ENCODE peak calls at places on chromosomes 1 and 21, in four cellular contexts. G, B, E and L are unnamed samples. For H3K4me1, the result is how much of the 10 kb centered on the place peaks cover.

GRCh38 chr1:116340506-116341240 is 32.4 kb upstream of the ATP1A1 start:
- DNase-seq in B (no peak), E (no peak), G (no peak), L (no peak)

GRCh38 chr1:245153645-245154428 is 948 bp upstream of the KIF26B start:
- DNase-seq in B (no peak), E (no peak), G (no peak), L (no peak)

GRCh38 chr1:151993734-151994496 is at the start of gene S100A10:
- DNase-seq in G (peak), B (peak), E (peak), L (peak)

GRCh38 chr1:76511226-76511625 is 356.1 kb upstream of the ST6GALNAC5 start:
- DNase-seq in B (no peak), E (no peak), G (no peak), L (no peak)

GRCh38 chr1:26785611-26786436 is 1.9 kb upstream of the PIGV start:
- DNase-seq in E (no peak), B (no peak), G (no peak), L (no peak)

GRCh38 chr1:31583995-31584868 is 7.9 kb downstream of the TINAGL1 start:
- DNase-seq in B (no peak), G (no peak), E (peak), L (peak)

GRCh38 chr1:193322218-193322617 is 135.8 kb upstream of the B3GALT2 start:
- DNase-seq in B (no peak), E (no peak), G (no peak), L (no peak)

GRCh38 chr1:86105533-86105866 is 51.1 kb downstream of the COL24A1 start:
- DNase-seq in G (no peak), B (no peak), E (no peak), L (no peak)

GRCh38 chr1:69919129-69919921 is 286.1 kb downstream of the LRRC40 start:
- DNase-seq in G (no peak), E (no peak), B (no peak), L (no peak)

GRCh38 chr1:2446394-2446793 is 29.7 kb upstream of the PLCH2 start:
- DNase-seq in B (no peak), E (no peak), G (no peak), L (no peak)

GRCh38 chr1:246110343-246111219 is 396.5 kb downstream of the SMYD3 start:
- DNase-seq in G (no peak), E (no peak), B (no peak), L (no peak)

GRCh38 chr1:66532798-66533783 is 862 bp upstream of the SGIP1 start:
- DNase-seq in E (peak), G (no peak), B (no peak), L (no peak)

GRCh38 chr1:185238447-185238846 is 78.6 kb downstream of the IVNS1ABP start:
- DNase-seq in G (no peak), B (no peak), E (no peak), L (no peak)

GRCh38 chr1:19169642-19170041 is 40.4 kb downstream of the UBR4 start:
- DNase-seq in E (no peak), B (no peak), G (no peak), L (no peak)

GRCh38 chr1:219773110-219773509 is 155.2 kb downstream of the SLC30A10 start:
- DNase-seq in E (no peak), G (no peak), B (no peak), L (no peak)

GRCh38 chr1:49298304-49298703 is 521.6 kb upstream of the BEND5 start:
- DNase-seq in G (no peak), E (no peak), B (no peak), L (peak)

GRCh38 chr1:5645929-5646328 is 346.3 kb downstream of the NPHP4 start:
- DNase-seq in G (no peak), B (no peak), E (no peak), L (no peak)

GRCh38 chr1:33094971-33095604 is 14.1 kb downstream of the AZIN2 start:
- DNase-seq in G (peak), B (peak), E (peak), L (no peak)

GRCh38 chr1:30478288-30478687 is 245.1 kb downstream of the MATN1 start:
- DNase-seq in E (no peak), B (no peak), G (no peak), L (no peak)

GRCh38 chr1:55155522-55155921 is 59.6 kb downstream of the USP24 start:
- DNase-seq in G (peak), E (peak), B (no peak), L (peak)

GRCh38 chr21:40531421-40531820 is 315.5 kb downstream of the DSCAM start:
- DNase-seq in E (no peak), B (no peak), G (no peak), L (no peak)

GRCh38 chr1:198935371-198935921 is 296.6 kb downstream of the PTPRC start:
- DNase-seq in G (peak), E (peak), B (peak), L (peak)

GRCh38 chr1:53736290-53736689 is 2.7 kb downstream of the GLIS1 start:
- DNase-seq in G (no peak), B (no peak), E (no peak), L (no peak)

GRCh38 chr1:205983925-205984725 is 19.1 kb downstream of the RAB7B start:
- DNase-seq in E (peak), B (no peak), G (peak), L (peak)

GRCh38 chr1:15523104-15523921 is 702 bp downstream of the CASP9 start:
- DNase-seq in B (no peak), G (no peak), E (no peak), L (no peak)

GRCh38 chr1:9100471-9101043 is 28.3 kb downstream of the GPR157 start:
- DNase-seq in B (no peak), E (no peak), G (no peak), L (no peak)

GRCh38 chr21:32753818-32754610 is 17.5 kb downstream of the PAXBP1 start:
- DNase-seq in G (no peak), B (no peak), E (no peak), L (no peak)

GRCh38 chr1:151486557-151486956 is 24.6 kb upstream of the CGN start:
- DNase-seq in G (no peak), B (no peak), E (no peak), L (no peak)

GRCh38 chr1:200979574-200980451 is 43.7 kb downstream of the KIF21B start:
- DNase-seq in B (peak), E (no peak), G (no peak), L (no peak)

GRCh38 chr21:35585878-35586277 is 474.4 kb downstream of the SETD4 start:
- DNase-seq in G (no peak), E (no peak), B (no peak), L (no peak)

GRCh38 chr1:201890806-201891450 is 2.2 kb downstream of the SHISA4 start:
- DNase-seq in B (no peak), E (peak), G (no peak), L (no peak)

GRCh38 chr1:42135426-42135825 is 17.8 kb upstream of the GUCA2B start:
- DNase-seq in B (no peak), E (no peak), G (no peak), L (no peak)

GRCh38 chr1:159214149-159214760 is 9.6 kb downstream of the ACKR1 start:
- DNase-seq in G (peak), B (peak), E (no peak), L (no peak)

GRCh38 chr1:102118150-102118549 is 121.4 kb upstream of the OLFM3 start:
- DNase-seq in G (no peak), B (no peak), E (no peak), L (no peak)

GRCh38 chr1:18557621-18558465 is 72.8 kb upstream of the PAX7 start:
- DNase-seq in B (no peak), E (no peak), G (no peak), L (no peak)

GRCh38 chr1:145965119-145965744 is 742 bp downstream of the POLR3GL start:
- DNase-seq in E (no peak), G (no peak), B (no peak), L (no peak)

GRCh38 chr1:145964328-145965118 is at the start of the genes ANKRD34A and POLR3GL:
- DNase-seq in E (peak), B (peak), G (peak), L (peak)

GRCh38 chr1:145961425-145962156 is 2.8 kb downstream of the ANKRD34A start:
- DNase-seq in B (peak), G (no peak), E (peak), L (peak)

GRCh38 chr1:145962157-145963102 is 1.9 kb downstream of the ANKRD34A start:
- DNase-seq in G (no peak), E (peak), B (peak), L (peak)

GRCh38 chr1:145963218-145964019 is 956 bp downstream of the ANKRD34A start:
- DNase-seq in E (no peak), B (no peak), G (no peak), L (no peak)
- H3K4me1 ChIP-seq in E (under half), B (under half), G (under half), L (under half)

GRCh38 chr1:52659851-52660596 is 27.1 kb downstream of the SHISAL2A start:
- DNase-seq in E (no peak), G (no peak), B (no peak), L (no peak)

GRCh38 chr1:52660807-52661206 is 27.8 kb downstream of the SHISAL2A start:
- DNase-seq in E (no peak), G (no peak), B (no peak), L (no peak)

GRCh38 chr1:52658795-52659194 is 25.8 kb downstream of the SHISAL2A start:
- DNase-seq in B (no peak), G (no peak), E (no peak), L (peak)

GRCh38 chr1:52659356-52659755 is 26.4 kb downstream of the SHISAL2A start:
- DNase-seq in E (no peak), B (no peak), G (no peak), L (no peak)

GRCh38 chr1:52657702-52658101 is 24.7 kb downstream of the SHISAL2A start:
- DNase-seq in E (no peak), B (no peak), G (no peak), L (no peak)
- H3K4me1 ChIP-seq in E (under half), B (under half), G (under half), L (under half)

GRCh38 chr1:226714148-226714547 is 24.9 kb downstream of the ITPKB start:
- DNase-seq in G (no peak), E (no peak), B (no peak), L (no peak)

GRCh38 chr1:226712779-226713420 is 26.2 kb downstream of the ITPKB start:
- DNase-seq in G (no peak), B (no peak), E (no peak), L (no peak)

GRCh38 chr1:226719596-226720386 is 19.3 kb downstream of the ITPKB start:
- DNase-seq in E (no peak), G (no peak), B (no peak), L (no peak)

GRCh38 chr1:226716577-226716976 is 22.5 kb downstream of the ITPKB start:
- DNase-seq in E (no peak), G (no peak), B (no peak), L (no peak)

DNA sequence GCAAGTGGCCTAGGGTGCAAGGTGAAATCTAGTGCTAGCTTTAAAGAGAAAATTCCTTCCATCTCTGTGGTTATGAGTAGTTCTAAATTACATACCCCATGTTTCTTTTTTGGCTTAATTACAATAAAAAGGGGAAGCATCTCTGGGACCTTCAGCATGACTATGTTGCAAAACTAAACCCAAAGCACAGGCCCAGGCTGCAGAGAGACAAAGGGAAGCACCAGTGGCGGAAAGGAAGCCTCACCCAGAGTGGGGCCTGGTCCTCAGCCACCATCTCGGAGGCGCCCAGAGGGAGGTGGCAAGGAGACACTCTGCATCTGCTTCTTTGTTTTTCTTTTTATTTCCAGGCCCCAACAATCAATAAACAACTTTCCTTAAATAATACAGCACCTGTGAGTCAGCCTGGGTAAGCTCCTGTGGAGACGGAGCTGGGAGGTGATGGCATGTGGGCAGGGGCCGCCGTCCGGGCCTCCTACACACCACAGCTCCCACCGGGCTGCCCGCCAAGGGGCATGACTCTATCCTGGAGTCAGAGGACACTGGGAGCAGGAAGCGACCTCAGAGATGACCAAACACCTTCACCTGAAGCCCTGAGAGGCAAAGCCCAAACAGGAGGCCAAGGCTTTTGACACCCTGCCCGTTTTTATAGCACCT is 21.7 kb downstream of the ITPKB start:
- DNase-seq in B (peak), E (no peak), G (no peak), L (no peak)
- H3K4me1 ChIP-seq in B (half or more), E (under half), G (under half), L (under half)

GRCh38 chr1:21339402-21340229 is 49.4 kb upstream of the ECE1 start:
- DNase-seq in B (no peak), E (no peak), G (no peak), L (no peak)

GRCh38 chr1:21342961-21343838 is 52.9 kb upstream of the ECE1 start:
- DNase-seq in B (peak), G (peak), E (peak), L (no peak)

GRCh38 chr1:21341022-21341421 is 50.8 kb upstream of the ECE1 start:
- DNase-seq in B (no peak), E (no peak), G (no peak), L (no peak)

GRCh38 chr1:21340230-21340564 is 49.9 kb upstream of the ECE1 start:
- DNase-seq in G (no peak), B (no peak), E (peak), L (no peak)

GRCh38 chr1:21341517-21342078 is 51.3 kb upstream of the ECE1 start:
- DNase-seq in E (no peak), G (no peak), B (no peak), L (no peak)
- H3K4me1 ChIP-seq in E (half or more), G (half or more), B (half or more), L (under half)

GRCh38 chr1:45677751-45678245 is 8.5 kb downstream of the GPBP1L1 start:
- DNase-seq in E (no peak), G (no peak), B (no peak), L (no peak)

GRCh38 chr1:45679123-45679522 is 7.2 kb downstream of the GPBP1L1 start:
- DNase-seq in E (no peak), B (no peak), G (no peak), L (peak)

GRCh38 chr1:45674478-45674877 is 11.9 kb downstream of the GPBP1L1 start:
- DNase-seq in G (no peak), E (no peak), B (no peak), L (no peak)

GRCh38 chr1:45682942-45683341 is 3.4 kb downstream of the GPBP1L1 start:
- DNase-seq in E (no peak), B (no peak), G (no peak), L (no peak)

GRCh38 chr1:45678489-45678888 is 7.8 kb downstream of the GPBP1L1 start:
- DNase-seq in B (no peak), G (no peak), E (no peak), L (no peak)
- H3K4me1 ChIP-seq in B (half or more), G (under half), E (under half), L (half or more)

GRCh38 chr1:43576521-43576920 is 45.8 kb downstream of the PTPRF start:
- DNase-seq in B (no peak), E (no peak), G (no peak), L (no peak)
- H3K4me1 ChIP-seq in B (under half), E (under half), G (under half), L (under half)

GRCh38 chr1:156483397-156483796 is 17.2 kb downstream of the MEF2D start:
- DNase-seq in B (no peak), E (no peak), G (no peak), L (peak)

GRCh38 chr1:156482276-156482675 is 18.3 kb downstream of the MEF2D start:
- DNase-seq in B (no peak), E (no peak), G (no peak), L (no peak)

GRCh38 chr1:156480411-156481192 is 20.0 kb downstream of the MEF2D start:
- DNase-seq in B (peak), G (no peak), E (no peak), L (peak)

GRCh38 chr1:156480015-156480368 is 20.6 kb downstream of the MEF2D start:
- DNase-seq in B (no peak), E (no peak), G (no peak), L (no peak)

GRCh38 chr1:156481527-156481926 is 19.0 kb downstream of the MEF2D start:
- DNase-seq in E (no peak), B (no peak), G (no peak), L (no peak)
- H3K4me1 ChIP-seq in E (half or more), B (under half), G (half or more), L (half or more)